ENCODE peak calls at places on chromosomes 1 and 21, in seven cellular contexts. T, H, S, Y, F, A and O are unnamed samples.

GRCh38 chr21:35281946-35282345 is 232.8 kb upstream of the RUNX1 start:
- DNase-seq in T (no peak), A (no peak), S (no peak), H (no peak), Y (no peak), F (no peak), O (no peak)

GRCh38 chr1:99527545-99527944 is 118.4 kb upstream of the PALMD start:
- DNase-seq in S (no peak), F (no peak), H (no peak), T (no peak), Y (no peak), A (no peak), O (no peak)

GRCh38 chr1:114087495-114087894 is 66.2 kb downstream of the SYT6 start:
- DNase-seq in H (no peak), Y (no peak), T (no peak), S (no peak), F (no peak), A (no peak), O (no peak)

GRCh38 chr1:236700903-236701302 is 14.6 kb downstream of the ACTN2 start:
- DNase-seq in H (no peak), T (no peak), A (no peak), F (no peak), S (no peak), Y (no peak), O (no peak)

GRCh38 chr21:45253633-45254556 is 33.8 kb downstream of the POFUT2 start:
- DNase-seq in S (no peak), Y (no peak), H (no peak), A (no peak), F (no peak), T (no peak), O (no peak)

GRCh38 chr1:244013100-244013499 is 38.0 kb upstream of the ZBTB18 start:
- DNase-seq in F (no peak), A (no peak), H (no peak), T (no peak), Y (no peak), S (no peak), O (no peak)

GRCh38 chr1:24427469-24427862 is 11.9 kb downstream of the NIPAL3 start:
- DNase-seq in Y (no peak), F (no peak), H (no peak), S (no peak), A (no peak), T (no peak), O (no peak)

GRCh38 chr1:228241259-228241658 is 33.4 kb downstream of the OBSCN start:
- DNase-seq in S (no peak), H (no peak), T (no peak), F (no peak), A (no peak), Y (no peak), O (no peak)

GRCh38 chr1:70039485-70039884 is 165.9 kb downstream of the LRRC40 start:
- DNase-seq in T (no peak), S (no peak), A (no peak), Y (no peak), H (no peak), F (no peak), O (no peak)

GRCh38 chr1:183484254-183484653 is 12.0 kb downstream of the SMG7 start:
- DNase-seq in Y (peak), H (no peak), F (no peak), T (no peak), A (no peak), S (no peak), O (no peak)
- TF ChIP-seq CTCF in Y (peak), H (no peak), F (no peak), T (no peak), A (no peak), S (no peak), O (peak)

GRCh38 chr1:55252942-55253589 is 37.9 kb upstream of the USP24 start:
- DNase-seq in A (no peak), T (no peak), F (no peak), H (no peak), S (no peak), Y (no peak), O (no peak)
- TF ChIP-seq CTCF in A (no peak), T (no peak), F (no peak), H (no peak), S (no peak), Y (no peak), O (no peak)

GRCh38 chr21:40851749-40852148 is 4.8 kb upstream of the DSCAM start:
- DNase-seq in T (no peak), A (no peak), H (no peak), F (no peak), S (no peak), Y (no peak), O (no peak)
- TF ChIP-seq CTCF in T (no peak), A (no peak), H (no peak), F (no peak), S (no peak), Y (no peak), O (no peak)

GRCh38 chr1:13517193-13517812 is 3.5 kb upstream of the LRRC38 start:
- DNase-seq in H (peak), T (no peak), A (no peak), S (no peak), F (peak), Y (peak), O (no peak)
- TF ChIP-seq CTCF in H (peak), T (no peak), A (no peak), S (peak), F (peak), Y (peak), O (peak)

GRCh38 chr1:85199667-85200366 is 999 bp downstream of the SYDE2 start:
- DNase-seq in Y (peak), F (peak), T (no peak), H (no peak), A (no peak), S (no peak), O (no peak)

GRCh38 chr1:85202092-85202863 is 1.5 kb upstream of the SYDE2 start:
- DNase-seq in H (no peak), T (no peak), F (peak), Y (peak), S (no peak), A (no peak), O (no peak)

GRCh38 chr1:85200367-85200869 is 398 bp downstream of the SYDE2 start:
- DNase-seq in F (no peak), H (no peak), A (peak), T (no peak), S (peak), Y (peak), O (no peak)

GRCh38 chr1:85201340-85202091 is 700 bp upstream of the SYDE2 start:
- DNase-seq in Y (peak), A (peak), T (peak), S (peak), F (no peak), H (peak), O (no peak)

GRCh38 chr1:85200870-85201339 is at the start of gene SYDE2:
- DNase-seq in H (peak), Y (peak), T (peak), A (peak), F (peak), S (peak), O (no peak)
- TF ChIP-seq CTCF in H (no peak), Y (no peak), T (no peak), A (no peak), F (no peak), S (no peak), O (no peak)

GRCh38 chr1:19437911-19438310 is 47.4 kb downstream of the CAPZB start:
- DNase-seq in F (no peak), H (no peak), A (peak), S (peak), Y (no peak), T (peak), O (no peak)

GRCh38 chr1:19436716-19437476 is 48.4 kb downstream of the CAPZB start:
- DNase-seq in A (peak), T (peak), F (peak), Y (no peak), S (peak), H (no peak), O (peak)

GRCh38 chr1:19441048-19441447 is 44.3 kb downstream of the CAPZB start:
- DNase-seq in Y (no peak), F (no peak), A (peak), T (no peak), S (no peak), H (no peak), O (no peak)

GRCh38 chr1:19438552-19439196 is 46.7 kb downstream of the CAPZB start:
- DNase-seq in Y (no peak), T (no peak), F (no peak), S (no peak), H (no peak), A (no peak), O (no peak)

GRCh38 chr1:19439464-19440171 is 45.7 kb downstream of the CAPZB start:
- DNase-seq in H (peak), S (no peak), T (no peak), F (no peak), A (peak), Y (peak), O (no peak)
- TF ChIP-seq CTCF in H (peak), S (peak), T (peak), F (peak), A (no peak), Y (peak), O (no peak)

GRCh38 chr1:38454236-38454635 is 405.3 kb downstream of the RRAGC start:
- DNase-seq in S (no peak), T (no peak), H (no peak), F (no peak), Y (peak), A (no peak), O (no peak)

GRCh38 chr1:38454749-38455441 is 404.7 kb downstream of the RRAGC start:
- DNase-seq in H (no peak), S (no peak), Y (no peak), F (no peak), T (no peak), A (no peak), O (no peak)

GRCh38 chr1:38455829-38456563 is 403.6 kb downstream of the RRAGC start:
- DNase-seq in Y (no peak), T (peak), F (no peak), S (no peak), A (no peak), H (no peak), O (no peak)

GRCh38 chr1:38452246-38452645 is 405.7 kb upstream of the POU3F1 start:
- DNase-seq in A (no peak), S (no peak), Y (no peak), F (no peak), H (no peak), T (no peak), O (no peak)

DNA sequence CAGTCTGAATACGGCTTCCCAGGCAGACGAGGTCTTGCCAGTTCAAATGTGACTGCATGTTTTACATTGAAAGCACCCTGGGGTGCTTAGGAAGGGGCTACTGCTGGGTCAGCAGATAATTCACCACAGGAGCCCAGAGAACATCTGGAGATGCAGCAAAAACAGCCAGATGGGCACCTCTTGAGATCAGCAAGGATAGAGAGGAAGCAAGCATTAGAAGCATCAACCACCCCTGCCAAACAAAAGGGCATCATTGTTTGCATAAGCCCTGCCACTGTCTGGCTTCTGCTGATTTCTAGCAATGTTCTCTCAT is 403.1 kb downstream of the RRAGC start:
- DNase-seq in Y (no peak), S (no peak), T (no peak), A (no peak), F (no peak), H (no peak), O (no peak)
- TF ChIP-seq CTCF in Y (no peak), S (no peak), T (no peak), A (no peak), F (no peak), H (no peak), O (no peak)

GRCh38 chr1:207838156-207839082 is 72.5 kb downstream of the CD34 start:
- DNase-seq in S (no peak), F (peak), T (peak), A (peak), H (no peak), Y (no peak), O (no peak)

GRCh38 chr1:207841907-207842306 is 69.0 kb downstream of the CD34 start:
- DNase-seq in S (no peak), A (no peak), F (peak), T (no peak), H (no peak), Y (no peak), O (no peak)

GRCh38 chr1:207839083-207839413 is 71.9 kb downstream of the CD34 start:
- DNase-seq in T (no peak), F (no peak), H (no peak), A (no peak), Y (no peak), S (no peak), O (no peak)

GRCh38 chr1:207841318-207841717 is 69.6 kb downstream of the CD34 start:
- DNase-seq in H (no peak), A (no peak), F (no peak), T (no peak), S (no peak), Y (peak), O (no peak)

DNA sequence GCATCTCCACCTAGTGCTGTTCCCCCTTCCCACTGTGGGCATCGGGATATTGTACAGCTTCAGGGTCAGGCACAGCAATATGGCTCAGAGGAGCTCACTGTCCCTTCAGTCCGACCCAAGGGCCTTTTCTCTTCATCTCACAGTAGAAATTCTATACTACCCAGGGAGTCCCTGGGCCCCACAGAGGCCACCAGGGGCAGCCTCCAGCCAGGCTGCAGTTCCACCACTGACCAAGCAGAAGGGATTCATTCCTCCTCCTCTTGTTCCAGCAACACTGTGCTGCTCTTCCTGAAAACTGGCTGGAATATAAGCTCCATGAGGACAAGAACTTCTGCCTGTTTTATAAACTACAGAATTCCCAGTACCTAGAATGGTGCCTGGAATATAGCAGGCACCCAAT is 70.5 kb downstream of the CD34 start:
- DNase-seq in A (no peak), Y (peak), S (no peak), H (no peak), T (no peak), F (no peak), O (no peak)
- TF ChIP-seq CTCF in A (no peak), Y (peak), S (no peak), H (no peak), T (peak), F (no peak), O (no peak)